ENCODE peak calls at places on chromosomes 4 and X, in five cellular contexts. One of them, this sample, is unnamed.

GRCh38 chr4:15457401-15458201 is 12.1 kb upstream of the CC2D2A start:
- DNase-seq in left ventricle myocardium inferior: no peak
- DNase-seq in foreskin keratinocyte: peak; percentile 40
- DNase-seq in HCT116: no peak
- DNase-seq in psoas muscle: no peak
- DNase-seq in this sample: no peak

GRCh38 chrX:12721042-12721441 is 70.2 kb upstream of the PRPS2 start:
- DNase-seq in left ventricle myocardium inferior: no peak
- DNase-seq in foreskin keratinocyte: no peak
- DNase-seq in HCT116: no peak
- DNase-seq in psoas muscle: no peak
- DNase-seq in this sample: no peak

GRCh38 chrX:18701621-18702361 is 5.7 kb upstream of the PPEF1 start:
- DNase-seq in left ventricle myocardium inferior: peak; percentile 17
- DNase-seq in foreskin keratinocyte: no peak
- DNase-seq in HCT116: no peak
- DNase-seq in psoas muscle: no peak
- DNase-seq in this sample: peak; percentile 6

GRCh38 chr4:165481458-165481857 is 102.7 kb downstream of the CPE start:
- DNase-seq in left ventricle myocardium inferior: no peak
- DNase-seq in foreskin keratinocyte: no peak
- DNase-seq in HCT116: no peak
- DNase-seq in psoas muscle: no peak
- DNase-seq in this sample: no peak

GRCh38 chrX:104707572-104707971 is 141.6 kb downstream of the IL1RAPL2 start:
- DNase-seq in left ventricle myocardium inferior: no peak
- DNase-seq in foreskin keratinocyte: no peak
- DNase-seq in HCT116: no peak
- DNase-seq in psoas muscle: no peak
- DNase-seq in this sample: no peak

GRCh38 chr4:73019462-73020047 is 50.0 kb downstream of the COX18 start:
- DNase-seq in left ventricle myocardium inferior: no peak
- DNase-seq in foreskin keratinocyte: peak; percentile 17
- DNase-seq in HCT116: peak; percentile 23
- DNase-seq in psoas muscle: no peak
- DNase-seq in this sample: peak; percentile 32

GRCh38 chr4:15982833-15983528 is 20.0 kb upstream of the FGFBP2 start:
- DNase-seq in left ventricle myocardium inferior: no peak
- DNase-seq in foreskin keratinocyte: peak; percentile 43
- DNase-seq in HCT116: no peak
- DNase-seq in psoas muscle: no peak
- DNase-seq in this sample: no peak

GRCh38 chrX:44400588-44400987 is 57.1 kb upstream of the EFHC2 start:
- DNase-seq in left ventricle myocardium inferior: no peak
- DNase-seq in foreskin keratinocyte: peak; percentile 93
- DNase-seq in HCT116: peak; percentile 64
- DNase-seq in psoas muscle: no peak
- DNase-seq in this sample: no peak

GRCh38 chrX:47380268-47380667 is 9.9 kb downstream of the ZNF157 start:
- DNase-seq in left ventricle myocardium inferior: peak; percentile 16
- DNase-seq in foreskin keratinocyte: no peak
- DNase-seq in HCT116: no peak
- DNase-seq in psoas muscle: no peak
- DNase-seq in this sample: no peak

GRCh38 chrX:45749375-45749774 is 548.7 kb upstream of the DIPK2B start:
- DNase-seq in left ventricle myocardium inferior: no peak
- DNase-seq in foreskin keratinocyte: peak; percentile 16
- DNase-seq in HCT116: no peak
- DNase-seq in psoas muscle: no peak
- DNase-seq in this sample: no peak

GRCh38 chrX:123756320-123756719 is 23.5 kb upstream of the THOC2 start:
- DNase-seq in left ventricle myocardium inferior: no peak
- DNase-seq in foreskin keratinocyte: no peak
- DNase-seq in HCT116: no peak
- DNase-seq in psoas muscle: no peak
- DNase-seq in this sample: no peak

GRCh38 chr4:147093206-147093605 is 147.5 kb upstream of the TTC29 start:
- DNase-seq in left ventricle myocardium inferior: no peak
- DNase-seq in foreskin keratinocyte: no peak
- DNase-seq in HCT116: no peak
- DNase-seq in psoas muscle: no peak
- DNase-seq in this sample: no peak

GRCh38 chr4:138007572-138007971 is 234.6 kb downstream of the SLC7A11 start:
- DNase-seq in left ventricle myocardium inferior: no peak
- DNase-seq in foreskin keratinocyte: no peak
- DNase-seq in HCT116: peak; percentile 13
- DNase-seq in psoas muscle: no peak
- DNase-seq in this sample: no peak

GRCh38 chr4:25986807-25987206 is 72.8 kb downstream of the SMIM20 start:
- DNase-seq in left ventricle myocardium inferior: no peak
- DNase-seq in foreskin keratinocyte: no peak
- DNase-seq in HCT116: no peak
- DNase-seq in psoas muscle: no peak
- DNase-seq in this sample: no peak

GRCh38 chr4:122777846-122778501 is 45.5 kb downstream of the BBS12 start:
- DNase-seq in left ventricle myocardium inferior: no peak
- DNase-seq in foreskin keratinocyte: peak; percentile 63
- DNase-seq in HCT116: no peak
- DNase-seq in psoas muscle: no peak
- DNase-seq in this sample: no peak

GRCh38 chr4:95499176-95499760 is 49.5 kb downstream of the UNC5C start:
- DNase-seq in left ventricle myocardium inferior: no peak
- DNase-seq in foreskin keratinocyte: no peak
- DNase-seq in HCT116: no peak
- DNase-seq in psoas muscle: no peak
- DNase-seq in this sample: no peak

GRCh38 chrX:19811807-19812604 is 75.4 kb downstream of the SH3KBP1 start:
- DNase-seq in left ventricle myocardium inferior: no peak
- DNase-seq in foreskin keratinocyte: no peak
- DNase-seq in HCT116: no peak
- DNase-seq in psoas muscle: no peak
- DNase-seq in this sample: no peak

GRCh38 chrX:19810370-19810769 is 77.0 kb downstream of the SH3KBP1 start:
- DNase-seq in left ventricle myocardium inferior: no peak
- DNase-seq in foreskin keratinocyte: no peak
- DNase-seq in HCT116: no peak
- DNase-seq in psoas muscle: no peak
- DNase-seq in this sample: no peak

GRCh38 chrX:19814240-19814639 is 73.2 kb downstream of the SH3KBP1 start:
- DNase-seq in left ventricle myocardium inferior: no peak
- DNase-seq in foreskin keratinocyte: no peak
- DNase-seq in HCT116: no peak
- DNase-seq in psoas muscle: no peak
- DNase-seq in this sample: no peak

GRCh38 chrX:19810809-19811208 is 76.6 kb downstream of the SH3KBP1 start:
- DNase-seq in left ventricle myocardium inferior: no peak
- DNase-seq in foreskin keratinocyte: no peak
- DNase-seq in HCT116: no peak
- DNase-seq in psoas muscle: no peak
- DNase-seq in this sample: no peak

GRCh38 chrX:19814778-19815177 is 72.6 kb downstream of the SH3KBP1 start:
- DNase-seq in left ventricle myocardium inferior: no peak
- DNase-seq in foreskin keratinocyte: no peak
- DNase-seq in HCT116: no peak
- DNase-seq in psoas muscle: no peak
- DNase-seq in this sample: no peak
- H3K4me1 ChIP-seq in left ventricle myocardium inferior: peaks cover 8% of the 10 kb centered on the region
- H3K4me1 ChIP-seq in foreskin keratinocyte: no peaks in the 10 kb centered on the region
- H3K4me1 ChIP-seq in HCT116: no peaks in the 10 kb centered on the region
- H3K4me1 ChIP-seq in psoas muscle: peaks cover 7% of the 10 kb centered on the region
- H3K4me1 ChIP-seq in this sample: no peaks in the 10 kb centered on the region

DNA sequence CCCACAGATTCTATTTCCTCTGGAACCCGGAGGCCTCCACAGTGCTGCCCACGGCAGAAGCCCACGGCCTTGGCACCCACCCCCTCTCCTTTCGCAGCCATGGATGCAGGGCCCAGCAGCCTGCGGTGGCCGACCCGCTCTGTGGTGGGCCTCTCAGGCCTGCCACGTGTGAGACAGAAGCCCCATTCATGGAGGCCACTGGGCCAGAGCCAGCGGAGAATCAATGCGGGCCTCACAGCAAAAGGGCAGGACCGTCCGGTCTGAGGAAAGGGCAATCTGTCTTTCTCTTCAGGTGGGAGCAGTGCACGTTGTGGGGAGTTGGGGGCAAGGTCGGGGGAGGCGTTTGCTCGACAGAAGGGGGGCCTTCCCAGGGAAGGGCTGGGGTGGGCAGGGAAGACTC is 8.4 kb upstream of the HAUS7 start:
- DNase-seq in left ventricle myocardium inferior: no peak
- DNase-seq in foreskin keratinocyte: no peak
- DNase-seq in HCT116: no peak
- DNase-seq in psoas muscle: no peak
- DNase-seq in this sample: no peak
- H3K4me1 ChIP-seq in left ventricle myocardium inferior: peaks cover 25% of the 10 kb centered on the region
- H3K4me1 ChIP-seq in foreskin keratinocyte: no peaks in the 10 kb centered on the region
- H3K4me1 ChIP-seq in HCT116: no peaks in the 10 kb centered on the region
- H3K4me1 ChIP-seq in psoas muscle: no peaks in the 10 kb centered on the region
- H3K4me1 ChIP-seq in this sample: peaks cover 5% of the 10 kb centered on the region

DNA sequence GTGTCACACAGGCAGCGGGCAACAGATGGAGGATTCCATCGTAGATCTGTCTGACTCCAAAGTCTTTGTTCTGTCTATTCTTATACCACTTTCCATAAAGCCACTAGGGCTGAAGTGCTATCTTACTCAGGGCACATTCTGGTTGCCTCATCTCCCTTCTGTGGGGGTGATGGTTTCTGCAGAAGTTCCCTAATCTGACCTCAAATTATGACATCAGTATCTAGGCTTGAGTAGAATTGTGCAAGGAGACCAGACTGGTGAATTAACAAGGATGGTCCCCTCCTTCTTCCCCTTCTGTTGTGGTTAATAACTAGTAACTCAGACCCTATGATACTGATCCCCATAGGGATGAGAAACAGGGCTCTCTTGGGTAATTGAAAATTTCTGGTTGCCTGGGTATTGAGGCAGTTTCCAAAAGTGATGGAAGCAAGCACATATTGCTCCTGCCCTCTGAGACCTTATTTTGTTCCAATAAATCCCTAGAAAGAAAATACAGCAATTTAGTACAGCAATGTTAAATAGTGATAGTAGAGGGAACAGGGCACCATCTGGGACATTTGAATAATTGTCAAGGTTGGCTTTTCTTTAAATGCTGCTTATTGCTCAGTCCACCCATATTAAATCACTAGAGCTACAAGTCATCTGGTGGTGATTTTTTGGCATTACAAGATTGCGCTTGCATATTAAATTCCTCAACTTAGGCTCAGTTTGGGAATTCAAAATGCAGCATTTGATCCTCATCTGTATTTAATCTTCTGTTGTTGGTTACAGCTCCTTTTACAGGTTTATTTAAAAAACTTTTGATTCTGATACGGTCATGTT is 57.3 kb upstream of the AP1S2 start:
- DNase-seq in left ventricle myocardium inferior: no peak
- DNase-seq in foreskin keratinocyte: no peak
- DNase-seq in HCT116: no peak
- DNase-seq in psoas muscle: no peak
- DNase-seq in this sample: no peak
- H3K4me1 ChIP-seq in left ventricle myocardium inferior: no peaks in the 10 kb centered on the region
- H3K4me1 ChIP-seq in foreskin keratinocyte: no peaks in the 10 kb centered on the region
- H3K4me1 ChIP-seq in HCT116: no peaks in the 10 kb centered on the region
- H3K4me1 ChIP-seq in psoas muscle: no peaks in the 10 kb centered on the region
- H3K4me1 ChIP-seq in this sample: no peaks in the 10 kb centered on the region

GRCh38 chrX:136059350-136059749 is 74.1 kb downstream of the SLC9A6 start:
- DNase-seq in left ventricle myocardium inferior: no peak
- DNase-seq in foreskin keratinocyte: no peak
- DNase-seq in HCT116: no peak
- DNase-seq in psoas muscle: no peak
- DNase-seq in this sample: no peak
- H3K4me1 ChIP-seq in left ventricle myocardium inferior: peaks cover 4% of the 10 kb centered on the region
- H3K4me1 ChIP-seq in foreskin keratinocyte: no peaks in the 10 kb centered on the region
- H3K4me1 ChIP-seq in HCT116: no peaks in the 10 kb centered on the region
- H3K4me1 ChIP-seq in psoas muscle: peaks cover 21% of the 10 kb centered on the region
- H3K4me1 ChIP-seq in this sample: no peaks in the 10 kb centered on the region

GRCh38 chr4:52269761-52270160 is 218.7 kb downstream of the SPATA18 start:
- DNase-seq in left ventricle myocardium inferior: no peak
- DNase-seq in foreskin keratinocyte: no peak
- DNase-seq in HCT116: no peak
- DNase-seq in psoas muscle: no peak
- DNase-seq in this sample: no peak
- H3K4me1 ChIP-seq in left ventricle myocardium inferior: peaks cover 9% of the 10 kb centered on the region
- H3K4me1 ChIP-seq in foreskin keratinocyte: no peaks in the 10 kb centered on the region
- H3K4me1 ChIP-seq in HCT116: no peaks in the 10 kb centered on the region
- H3K4me1 ChIP-seq in psoas muscle: no peaks in the 10 kb centered on the region
- H3K4me1 ChIP-seq in this sample: no peaks in the 10 kb centered on the region

DNA sequence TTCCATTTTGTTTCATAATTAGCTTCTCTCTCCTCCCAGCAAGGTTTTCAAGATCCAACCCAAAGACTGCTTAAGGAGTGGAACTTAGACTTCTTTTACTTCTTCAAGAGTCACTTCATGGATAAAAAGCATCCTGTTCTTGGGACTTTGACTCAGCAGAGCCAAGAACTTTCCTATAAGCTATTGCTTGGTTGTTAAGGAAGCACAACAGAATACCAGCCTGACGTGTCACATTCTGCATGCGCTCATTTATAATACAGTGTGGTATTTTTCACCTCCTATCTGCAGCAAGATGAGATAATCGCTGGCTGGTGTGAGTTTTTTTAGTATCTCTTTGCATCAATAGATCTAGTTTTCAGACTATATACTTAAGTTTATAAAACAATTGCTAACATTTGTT is 152.1 kb downstream of the PALLD start:
- DNase-seq in left ventricle myocardium inferior: no peak
- DNase-seq in foreskin keratinocyte: peak; percentile 89
- DNase-seq in HCT116: no peak
- DNase-seq in psoas muscle: no peak
- DNase-seq in this sample: no peak
- H3K4me1 ChIP-seq in left ventricle myocardium inferior: peaks cover 67% of the 10 kb centered on the region
- H3K4me1 ChIP-seq in foreskin keratinocyte: peaks cover 13% of the 10 kb centered on the region
- H3K4me1 ChIP-seq in HCT116: peaks cover 85% of the 10 kb centered on the region
- H3K4me1 ChIP-seq in psoas muscle: peaks cover 14% of the 10 kb centered on the region
- H3K4me1 ChIP-seq in this sample: no peaks in the 10 kb centered on the region

This sample was measured in tibial nerve.